ENCODE peak calls at places on chromosomes 7 and 10, in five cellular contexts. Z is AG04450, D is testis, S is fibroblast of lung, J is prostate gland. A is an unnamed sample. For H3K9me3 and H3K27me3, the result is how much of the 10 kb centered on the place peaks cover.

GRCh38 chr10:71326464-71326881 is 7.4 kb downstream of the SLC29A3 start:
- DNase-seq in Z (no peak), D (no peak), S (no peak), J (peak), A (no peak)

GRCh38 chr10:132761395-132762060 is 24.4 kb downstream of the NKX6-2 start:
- DNase-seq in Z (no peak), D (no peak), S (no peak), J (no peak), A (no peak)

GRCh38 chr7:91263359-91264082 is 712 bp upstream of the FZD1 start:
- DNase-seq in Z (no peak), D (peak), S (no peak), J (peak), A (peak)

GRCh38 chr7:19009936-19010280 is 107.5 kb downstream of the TWIST1 start:
- DNase-seq in Z (no peak), D (no peak), S (no peak), J (no peak), A (no peak)

GRCh38 chr7:76047305-76047810 is 442 bp downstream of the STYXL1 start:
- DNase-seq in Z (no peak), D (no peak), S (no peak), J (no peak), A (no peak)

GRCh38 chr7:49718755-49719154 is 54.7 kb upstream of the VWC2 start:
- DNase-seq in Z (no peak), D (no peak), S (no peak), J (no peak), A (no peak)

GRCh38 chr7:79933144-79933543 is 201.5 kb upstream of the GNAI1 start:
- DNase-seq in Z (peak), D (no peak), S (peak), J (no peak), A (no peak)

GRCh38 chr7:82729172-82730030 is 285.8 kb upstream of the CACNA2D1 start:
- DNase-seq in Z (peak), D (no peak), S (peak), J (peak), A (no peak)

GRCh38 chr7:35379481-35379880 is 125.6 kb upstream of the TBX20 start:
- DNase-seq in Z (no peak), D (no peak), S (no peak), J (no peak), A (no peak)

GRCh38 chr7:142717453-142717852 is 31.8 kb upstream of the PRSS1 start:
- DNase-seq in Z (no peak), D (no peak), S (no peak), J (no peak), A (no peak)

GRCh38 chr7:49597805-49598204 is 175.6 kb upstream of the VWC2 start:
- DNase-seq in Z (no peak), D (no peak), S (no peak), J (no peak), A (no peak)

GRCh38 chr7:105353752-105354328 is 34.9 kb downstream of the SRPK2 start:
- DNase-seq in Z (no peak), D (peak), S (peak), J (no peak), A (peak)

GRCh38 chr7:112938895-112939588 is 147.6 kb downstream of the GPR85 start:
- DNase-seq in Z (no peak), D (peak), S (peak), J (peak), A (peak)

GRCh38 chr7:112933598-112933997 is 143.4 kb upstream of the TMEM168 start:
- DNase-seq in Z (no peak), D (no peak), S (no peak), J (no peak), A (no peak)

GRCh38 chr7:112940314-112940732 is 146.3 kb downstream of the GPR85 start:
- DNase-seq in Z (no peak), D (no peak), S (no peak), J (no peak), A (no peak)

GRCh38 chr7:112939589-112940313 is 146.9 kb downstream of the GPR85 start:
- DNase-seq in Z (peak), D (peak), S (peak), J (peak), A (peak)

GRCh38 chr7:112937651-112938390 is 147.6 kb upstream of the TMEM168 start:
- DNase-seq in Z (no peak), D (no peak), S (peak), J (no peak), A (no peak)
- H3K4me3 ChIP-seq in Z (peak), D (no peak), S (peak), J (peak), A (no peak)

DNA sequence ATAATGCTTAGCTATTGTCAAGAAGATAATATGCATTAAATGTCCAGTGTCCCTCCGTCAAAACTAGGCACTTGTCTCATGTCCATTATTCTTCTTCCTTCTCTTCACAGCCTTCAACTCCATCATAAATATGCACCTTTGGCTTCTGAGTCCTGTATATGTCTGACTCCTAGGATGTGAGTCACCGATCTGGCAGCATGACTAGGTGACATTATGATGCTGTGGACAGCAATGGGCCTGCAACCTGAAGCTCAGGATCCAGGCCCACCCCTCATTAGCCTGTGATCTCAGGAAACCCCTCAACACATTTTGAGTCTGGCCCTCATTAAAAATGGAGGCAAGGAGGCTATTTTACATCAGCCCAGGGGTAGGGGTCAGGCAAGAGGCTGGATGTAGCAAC is 362.5 kb upstream of the ZMIZ1 start:
- DNase-seq in Z (no peak), D (no peak), S (peak), J (no peak), A (peak)
- H3K9me3 ChIP-seq in Z (under half), D (under half), S (under half), J (under half), A (under half)

DNA sequence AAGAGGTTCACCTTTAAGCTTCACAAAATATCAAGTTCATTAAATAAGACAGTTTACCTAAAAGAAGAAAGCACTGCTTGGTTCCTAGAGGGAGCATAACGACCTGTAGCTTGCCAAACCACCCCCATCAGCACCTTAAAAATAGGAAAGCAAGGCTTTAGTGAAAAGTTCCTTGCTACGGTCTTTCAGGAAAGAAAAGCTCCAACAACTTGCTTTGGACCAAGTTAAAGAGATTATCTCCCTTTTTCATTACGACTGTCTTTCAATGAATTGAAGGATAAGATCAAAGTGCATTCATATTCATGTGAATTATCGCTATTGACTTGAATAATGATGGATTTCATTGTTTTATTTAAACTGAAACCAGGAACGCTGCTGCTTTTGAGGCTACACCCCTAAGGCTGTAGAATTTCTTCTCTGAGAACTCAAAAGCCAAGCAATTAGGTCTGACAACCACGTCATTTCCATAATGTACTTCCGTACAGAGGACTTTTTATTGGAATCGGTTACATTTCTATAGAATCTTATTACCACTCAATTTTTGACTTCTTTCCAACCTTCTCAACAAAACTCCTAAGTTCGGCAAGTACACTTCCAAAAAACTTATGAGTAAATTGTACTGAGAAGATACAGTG is 6.9 kb upstream of the SPAG6 start:
- DNase-seq in Z (no peak), D (no peak), S (no peak), J (no peak), A (no peak)
- H3K27me3 ChIP-seq in Z (half or more), D (under half), S (half or more), J (under half), A (half or more)

GRCh38 chr10:110530131-110530831 is 32.6 kb downstream of the DUSP5 start:
- DNase-seq in Z (no peak), D (no peak), S (peak), J (peak), A (peak)
- H3K4me3 ChIP-seq in Z (peak), D (peak), S (no peak), J (no peak), A (peak)

GRCh38 chr10:18563003-18563726 is 88.2 kb downstream of the NSUN6 start:
- DNase-seq in Z (no peak), D (no peak), S (no peak), J (no peak), A (no peak)
- H3K9me3 ChIP-seq in Z (under half), D (under half), S (under half), J (under half), A (under half)

DNA sequence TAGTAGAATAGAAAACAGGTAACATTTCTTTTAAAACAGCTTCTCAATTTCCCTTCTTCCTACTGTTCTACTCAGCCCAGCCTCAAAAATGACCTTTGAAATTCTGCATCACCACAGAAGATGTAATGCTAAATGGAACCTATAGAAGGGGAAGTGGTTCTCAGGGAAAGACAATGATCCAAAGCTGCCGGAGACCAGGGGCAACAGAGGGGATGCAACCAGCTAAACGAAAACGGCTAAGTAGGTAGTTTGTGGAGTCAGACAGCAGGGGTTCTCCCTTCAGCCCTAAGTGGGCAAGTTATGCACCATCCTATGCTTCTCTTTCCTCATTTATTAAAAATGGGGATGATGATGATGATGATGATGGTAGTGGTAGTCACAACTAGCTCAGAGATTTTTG is 214.3 kb downstream of the ELMO1 start:
- DNase-seq in Z (no peak), D (no peak), S (no peak), J (no peak), A (no peak)
- H3K27me3 ChIP-seq in Z (under half), D (under half), S (under half), J (under half), A (under half)

GRCh38 chr10:13327516-13327915 is 20.6 kb downstream of the SEPHS1 start:
- DNase-seq in Z (no peak), D (no peak), S (no peak), J (peak), A (no peak)

GRCh38 chr10:13329565-13329964 is 18.5 kb downstream of the SEPHS1 start:
- DNase-seq in Z (no peak), D (no peak), S (no peak), J (no peak), A (no peak)

GRCh38 chr10:13328126-13328525 is 20.0 kb downstream of the SEPHS1 start:
- DNase-seq in Z (no peak), D (no peak), S (no peak), J (no peak), A (no peak)

GRCh38 chr10:13331641-13332040 is 16.5 kb downstream of the SEPHS1 start:
- DNase-seq in Z (no peak), D (no peak), S (peak), J (no peak), A (no peak)

DNA sequence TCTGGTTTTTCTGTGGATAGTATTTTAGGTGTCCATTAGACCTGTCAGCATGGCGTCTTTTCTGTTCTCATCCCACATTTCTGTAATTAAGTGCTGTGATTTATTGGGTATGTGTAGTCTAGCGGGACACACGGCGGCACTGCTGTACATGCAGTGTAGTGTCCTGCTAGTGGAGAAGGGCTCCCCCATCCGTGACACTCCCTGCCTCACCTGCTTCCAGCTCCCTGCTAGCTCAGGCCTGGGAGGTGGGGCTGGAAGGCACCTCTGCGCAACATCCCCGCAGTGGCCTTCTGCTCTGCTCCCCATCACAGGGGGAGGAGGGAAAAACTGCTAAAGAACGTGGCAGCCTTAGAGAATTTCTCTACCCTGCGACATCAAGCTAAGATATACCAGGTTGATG is 19.5 kb downstream of the SEPHS1 start:
- DNase-seq in Z (no peak), D (no peak), S (no peak), J (no peak), A (no peak)
- H3K4me3 ChIP-seq in Z (no peak), D (no peak), S (no peak), J (no peak), A (no peak)

DNA sequence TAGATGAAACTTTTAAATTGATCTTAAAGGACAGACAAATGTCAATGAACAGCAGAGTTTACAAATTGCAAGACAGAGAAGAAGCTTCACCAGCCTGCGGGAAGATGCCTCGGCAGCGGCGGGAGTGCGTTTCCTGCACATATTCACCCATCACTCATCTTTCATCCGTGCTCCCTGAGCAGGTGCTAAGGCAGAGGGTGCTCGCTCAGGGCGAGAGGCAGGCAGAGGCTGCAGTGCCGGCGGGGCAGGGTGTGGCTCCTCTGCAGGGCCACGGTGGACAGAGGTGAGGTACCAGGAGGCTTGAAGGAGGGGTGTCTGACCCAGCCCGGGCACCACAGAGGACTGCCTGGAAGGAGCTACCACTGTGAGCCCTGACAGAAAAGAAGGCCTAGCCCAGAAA is 155.2 kb upstream of the PPP2R2D start:
- DNase-seq in Z (no peak), D (no peak), S (no peak), J (no peak), A (no peak)
- H3K9me3 ChIP-seq in Z (half or more), D (under half), S (under half), J (under half), A (under half)

GRCh38 chr10:100835810-100836209 is 77.0 kb upstream of the SLF2 start:
- DNase-seq in Z (no peak), D (no peak), S (no peak), J (no peak), A (no peak)

GRCh38 chr10:100836891-100837290 is 75.9 kb upstream of the SLF2 start:
- DNase-seq in Z (no peak), D (no peak), S (no peak), J (no peak), A (no peak)

GRCh38 chr10:100838986-100839385 is 73.8 kb upstream of the SLF2 start:
- DNase-seq in Z (no peak), D (no peak), S (no peak), J (no peak), A (no peak)

GRCh38 chr10:100841528-100841927 is 71.2 kb upstream of the SLF2 start:
- DNase-seq in Z (no peak), D (no peak), S (no peak), J (no peak), A (no peak)

GRCh38 chr10:100837300-100837699 is 75.5 kb upstream of the SLF2 start:
- DNase-seq in Z (no peak), D (no peak), S (no peak), J (no peak), A (no peak)
- H3K27me3 ChIP-seq in Z (under half), D (under half), S (under half), J (under half), A (under half)

GRCh38 chr7:137774793-137775201 is 72.0 kb downstream of the DGKI start:
- DNase-seq in Z (no peak), D (no peak), S (peak), J (no peak), A (no peak)
- H3K4me3 ChIP-seq in Z (no peak), D (no peak), S (no peak), J (no peak), A (no peak)

A was measured in MG63.